ENCODE peak calls at places on chromosomes 4 and X, in eight cellular contexts. One of them, this sample, is unnamed.
A peak's percentile ranks its signal among the peaks of the same experiment; 100 is the strongest.

GRCh38 chrX:54029543-54030143 is 14.6 kb downstream of the PHF8 start:
- DNase-seq in LHCN-M2: no peak
- DNase-seq in WTC11: no peak
- DNase-seq in NCI-H1105 treated with DMSO at 0.1 percent for 48 hours: peak; percentile 88
- DNase-seq in activated T-helper 1 cell treated with Interleukin-2 at 50 U/mL for 16 hours: no peak
- DNase-seq in GM23248: no peak
- DNase-seq in activated naive CD8-positive, alpha-beta T cell treated with anti-CD3 and anti-CD28 coated beads for 36 hours: no peak
- DNase-seq in activated CD8-positive, alpha-beta memory T cell treated with anti-CD3 and anti-CD28 coated beads for 4 hours: no peak
- DNase-seq in this sample: no peak

GRCh38 chrX:13535371-13535770 is 34.0 kb upstream of the EGFL6 start:
- DNase-seq in activated T-helper 1 cell treated with Interleukin-2 at 50 U/mL for 16 hours: no peak
- DNase-seq in WTC11: no peak
- DNase-seq in activated CD8-positive, alpha-beta memory T cell treated with anti-CD3 and anti-CD28 coated beads for 4 hours: no peak
- DNase-seq in activated naive CD8-positive, alpha-beta T cell treated with anti-CD3 and anti-CD28 coated beads for 36 hours: no peak
- DNase-seq in GM23248: no peak
- DNase-seq in LHCN-M2: no peak
- DNase-seq in NCI-H1105 treated with DMSO at 0.1 percent for 48 hours: no peak
- DNase-seq in this sample: no peak

GRCh38 chr4:92969650-92970370 is 666.0 kb downstream of the GRID2 start:
- DNase-seq in WTC11: no peak
- DNase-seq in LHCN-M2: peak; percentile 95
- DNase-seq in GM23248: peak; percentile 89
- DNase-seq in activated naive CD8-positive, alpha-beta T cell treated with anti-CD3 and anti-CD28 coated beads for 36 hours: no peak
- DNase-seq in activated T-helper 1 cell treated with Interleukin-2 at 50 U/mL for 16 hours: no peak
- DNase-seq in NCI-H1105 treated with DMSO at 0.1 percent for 48 hours: no peak
- DNase-seq in activated CD8-positive, alpha-beta memory T cell treated with anti-CD3 and anti-CD28 coated beads for 4 hours: no peak
- DNase-seq in this sample: peak; percentile 86

GRCh38 chr4:145635630-145636029 is 16.4 kb downstream of the MMAA start:
- DNase-seq in activated CD8-positive, alpha-beta memory T cell treated with anti-CD3 and anti-CD28 coated beads for 4 hours: no peak
- DNase-seq in LHCN-M2: no peak
- DNase-seq in WTC11: no peak
- DNase-seq in NCI-H1105 treated with DMSO at 0.1 percent for 48 hours: no peak
- DNase-seq in GM23248: peak; percentile 47
- DNase-seq in activated naive CD8-positive, alpha-beta T cell treated with anti-CD3 and anti-CD28 coated beads for 36 hours: no peak
- DNase-seq in activated T-helper 1 cell treated with Interleukin-2 at 50 U/mL for 16 hours: no peak
- DNase-seq in this sample: no peak

GRCh38 chr4:133585323-133585722 is 436.2 kb downstream of the PCDH10 start:
- DNase-seq in LHCN-M2: no peak
- DNase-seq in WTC11: no peak
- DNase-seq in activated T-helper 1 cell treated with Interleukin-2 at 50 U/mL for 16 hours: no peak
- DNase-seq in activated CD8-positive, alpha-beta memory T cell treated with anti-CD3 and anti-CD28 coated beads for 4 hours: no peak
- DNase-seq in GM23248: no peak
- DNase-seq in activated naive CD8-positive, alpha-beta T cell treated with anti-CD3 and anti-CD28 coated beads for 36 hours: no peak
- DNase-seq in NCI-H1105 treated with DMSO at 0.1 percent for 48 hours: no peak
- DNase-seq in this sample: no peak

GRCh38 chr4:8195841-8196460 is 3.1 kb upstream of the SH3TC1 start:
- DNase-seq in LHCN-M2: no peak
- DNase-seq in NCI-H1105 treated with DMSO at 0.1 percent for 48 hours: no peak
- DNase-seq in activated T-helper 1 cell treated with Interleukin-2 at 50 U/mL for 16 hours: no peak
- DNase-seq in activated CD8-positive, alpha-beta memory T cell treated with anti-CD3 and anti-CD28 coated beads for 4 hours: no peak
- DNase-seq in WTC11: no peak
- DNase-seq in GM23248: no peak
- DNase-seq in activated naive CD8-positive, alpha-beta T cell treated with anti-CD3 and anti-CD28 coated beads for 36 hours: no peak
- DNase-seq in this sample: no peak

GRCh38 chr4:8315343-8316250 is 46.0 kb downstream of the HTRA3 start:
- DNase-seq in activated naive CD8-positive, alpha-beta T cell treated with anti-CD3 and anti-CD28 coated beads for 36 hours: no peak
- DNase-seq in GM23248: peak; percentile 91
- DNase-seq in NCI-H1105 treated with DMSO at 0.1 percent for 48 hours: peak; percentile 65
- DNase-seq in WTC11: no peak
- DNase-seq in activated T-helper 1 cell treated with Interleukin-2 at 50 U/mL for 16 hours: no peak
- DNase-seq in LHCN-M2: peak; percentile 78
- DNase-seq in activated CD8-positive, alpha-beta memory T cell treated with anti-CD3 and anti-CD28 coated beads for 4 hours: no peak
- DNase-seq in this sample: peak; percentile 68

GRCh38 chr4:20337261-20337664 is 85.6 kb downstream of the SLIT2 start:
- DNase-seq in activated CD8-positive, alpha-beta memory T cell treated with anti-CD3 and anti-CD28 coated beads for 4 hours: no peak
- DNase-seq in activated T-helper 1 cell treated with Interleukin-2 at 50 U/mL for 16 hours: no peak
- DNase-seq in WTC11: no peak
- DNase-seq in LHCN-M2: no peak
- DNase-seq in NCI-H1105 treated with DMSO at 0.1 percent for 48 hours: no peak
- DNase-seq in activated naive CD8-positive, alpha-beta T cell treated with anti-CD3 and anti-CD28 coated beads for 36 hours: no peak
- DNase-seq in GM23248: no peak
- DNase-seq in this sample: peak; percentile 77

GRCh38 chr4:174222266-174222872 is 61.1 kb downstream of the FBXO8 start:
- DNase-seq in activated CD8-positive, alpha-beta memory T cell treated with anti-CD3 and anti-CD28 coated beads for 4 hours: no peak
- DNase-seq in LHCN-M2: peak; percentile 35
- DNase-seq in NCI-H1105 treated with DMSO at 0.1 percent for 48 hours: peak; percentile 3
- DNase-seq in GM23248: peak; percentile 51
- DNase-seq in activated naive CD8-positive, alpha-beta T cell treated with anti-CD3 and anti-CD28 coated beads for 36 hours: no peak
- DNase-seq in activated T-helper 1 cell treated with Interleukin-2 at 50 U/mL for 16 hours: no peak
- DNase-seq in WTC11: no peak
- DNase-seq in this sample: no peak

GRCh38 chrX:97638621-97639020 is 754.9 kb downstream of the RPA4 start:
- DNase-seq in WTC11: no peak
- DNase-seq in GM23248: no peak
- DNase-seq in NCI-H1105 treated with DMSO at 0.1 percent for 48 hours: no peak
- DNase-seq in LHCN-M2: no peak
- DNase-seq in activated naive CD8-positive, alpha-beta T cell treated with anti-CD3 and anti-CD28 coated beads for 36 hours: no peak
- DNase-seq in activated T-helper 1 cell treated with Interleukin-2 at 50 U/mL for 16 hours: no peak
- DNase-seq in activated CD8-positive, alpha-beta memory T cell treated with anti-CD3 and anti-CD28 coated beads for 4 hours: no peak
- DNase-seq in this sample: no peak

This sample was measured in NCI-H226.